ENCODE peak calls at places on chromosomes 6 and 20, in ten cellular contexts. One of them, this sample, is unnamed.

GRCh38 chr6:40387127-40387870 is 199.9 kb downstream of the LRFN2 start:
- DNase-seq in midbrain: no peak
- DNase-seq in central memory CD8-positive, alpha-beta T cell: no peak
- DNase-seq in GM23338: no peak
- DNase-seq in pulmonary artery endothelial cell: no peak
- DNase-seq in colonic mucosa: no peak
- DNase-seq in left cardiac atrium: no peak
- DNase-seq in iris pigment epithelial cell: no peak
- DNase-seq in tibial nerve: no peak
- DNase-seq in H54: no peak
- DNase-seq in this sample: no peak

GRCh38 chr20:35739294-35740163 is 2.5 kb downstream of the RBM39 start:
- DNase-seq in midbrain: no peak
- DNase-seq in tibial nerve: no peak
- DNase-seq in H54: no peak
- DNase-seq in left cardiac atrium: no peak
- DNase-seq in colonic mucosa: no peak
- DNase-seq in pulmonary artery endothelial cell: no peak
- DNase-seq in central memory CD8-positive, alpha-beta T cell: no peak
- DNase-seq in iris pigment epithelial cell: peak; percentile 41
- DNase-seq in GM23338: peak; percentile 28
- DNase-seq in this sample: peak; percentile 9

GRCh38 chr6:154591220-154591619 is 80.7 kb upstream of the CNKSR3 start:
- DNase-seq in iris pigment epithelial cell: no peak
- DNase-seq in pulmonary artery endothelial cell: no peak
- DNase-seq in H54: no peak
- DNase-seq in GM23338: no peak
- DNase-seq in midbrain: no peak
- DNase-seq in tibial nerve: no peak
- DNase-seq in left cardiac atrium: no peak
- DNase-seq in colonic mucosa: no peak
- DNase-seq in central memory CD8-positive, alpha-beta T cell: no peak
- DNase-seq in this sample: no peak

GRCh38 chr20:2065111-2065510 is 36.5 kb upstream of the STK35 start:
- DNase-seq in midbrain: no peak
- DNase-seq in tibial nerve: no peak
- DNase-seq in central memory CD8-positive, alpha-beta T cell: no peak
- DNase-seq in GM23338: no peak
- DNase-seq in iris pigment epithelial cell: no peak
- DNase-seq in H54: no peak
- DNase-seq in left cardiac atrium: no peak
- DNase-seq in pulmonary artery endothelial cell: no peak
- DNase-seq in colonic mucosa: no peak
- DNase-seq in this sample: no peak

GRCh38 chr20:51469046-51469445 is 73.5 kb downstream of the NFATC2 start:
- DNase-seq in midbrain: no peak
- DNase-seq in central memory CD8-positive, alpha-beta T cell: no peak
- DNase-seq in H54: no peak
- DNase-seq in iris pigment epithelial cell: no peak
- DNase-seq in tibial nerve: no peak
- DNase-seq in left cardiac atrium: no peak
- DNase-seq in colonic mucosa: no peak
- DNase-seq in pulmonary artery endothelial cell: no peak
- DNase-seq in GM23338: no peak
- DNase-seq in this sample: no peak

GRCh38 chr20:23147964-23148720 is 62.0 kb upstream of the CD93 start:
- DNase-seq in GM23338: no peak
- DNase-seq in central memory CD8-positive, alpha-beta T cell: no peak
- DNase-seq in H54: peak; percentile 41
- DNase-seq in iris pigment epithelial cell: peak; percentile 53
- DNase-seq in midbrain: no peak
- DNase-seq in colonic mucosa: peak; percentile 16
- DNase-seq in left cardiac atrium: peak; percentile 73
- DNase-seq in tibial nerve: no peak
- DNase-seq in pulmonary artery endothelial cell: no peak
- DNase-seq in this sample: no peak

GRCh38 chr6:71248866-71249265 is 39.7 kb upstream of the OGFRL1 start:
- DNase-seq in iris pigment epithelial cell: no peak
- DNase-seq in central memory CD8-positive, alpha-beta T cell: no peak
- DNase-seq in pulmonary artery endothelial cell: no peak
- DNase-seq in tibial nerve: no peak
- DNase-seq in GM23338: no peak
- DNase-seq in colonic mucosa: no peak
- DNase-seq in H54: no peak
- DNase-seq in midbrain: no peak
- DNase-seq in left cardiac atrium: no peak
- DNase-seq in this sample: no peak

GRCh38 chr6:22124756-22125155 is 172.1 kb downstream of the PRL start:
- DNase-seq in left cardiac atrium: no peak
- DNase-seq in colonic mucosa: no peak
- DNase-seq in H54: no peak
- DNase-seq in GM23338: no peak
- DNase-seq in pulmonary artery endothelial cell: no peak
- DNase-seq in iris pigment epithelial cell: no peak
- DNase-seq in central memory CD8-positive, alpha-beta T cell: no peak
- DNase-seq in midbrain: no peak
- DNase-seq in tibial nerve: no peak
- DNase-seq in this sample: no peak

GRCh38 chr6:144055121-144055931 is 40.0 kb downstream of the SF3B5 start:
- DNase-seq in tibial nerve: no peak
- DNase-seq in central memory CD8-positive, alpha-beta T cell: peak; percentile 49
- DNase-seq in left cardiac atrium: no peak
- DNase-seq in colonic mucosa: no peak
- DNase-seq in H54: no peak
- DNase-seq in midbrain: no peak
- DNase-seq in iris pigment epithelial cell: no peak
- DNase-seq in pulmonary artery endothelial cell: no peak
- DNase-seq in GM23338: no peak
- DNase-seq in this sample: no peak

GRCh38 chr6:168155193-168155592 is 76.2 kb upstream of the FRMD1 start:
- DNase-seq in central memory CD8-positive, alpha-beta T cell: no peak
- DNase-seq in GM23338: no peak
- DNase-seq in left cardiac atrium: no peak
- DNase-seq in tibial nerve: no peak
- DNase-seq in colonic mucosa: no peak
- DNase-seq in midbrain: no peak
- DNase-seq in iris pigment epithelial cell: peak; percentile 35
- DNase-seq in H54: no peak
- DNase-seq in pulmonary artery endothelial cell: no peak
- DNase-seq in this sample: no peak

GRCh38 chr6:163165922-163166321 is 248.6 kb upstream of the QKI start:
- DNase-seq in iris pigment epithelial cell: no peak
- DNase-seq in GM23338: no peak
- DNase-seq in left cardiac atrium: no peak
- DNase-seq in pulmonary artery endothelial cell: no peak
- DNase-seq in H54: no peak
- DNase-seq in colonic mucosa: no peak
- DNase-seq in central memory CD8-positive, alpha-beta T cell: no peak
- DNase-seq in tibial nerve: no peak
- DNase-seq in midbrain: peak; percentile 92
- DNase-seq in this sample: no peak

GRCh38 chr6:116258520-116258919 is 4.6 kb upstream of the TSPYL4 start:
- DNase-seq in midbrain: no peak
- DNase-seq in tibial nerve: no peak
- DNase-seq in GM23338: no peak
- DNase-seq in colonic mucosa: no peak
- DNase-seq in central memory CD8-positive, alpha-beta T cell: no peak
- DNase-seq in pulmonary artery endothelial cell: no peak
- DNase-seq in H54: no peak
- DNase-seq in left cardiac atrium: no peak
- DNase-seq in iris pigment epithelial cell: no peak
- DNase-seq in this sample: no peak

GRCh38 chr6:163634514-163635171 is 220.1 kb downstream of the QKI start:
- DNase-seq in left cardiac atrium: no peak
- DNase-seq in colonic mucosa: no peak
- DNase-seq in GM23338: peak; percentile 25
- DNase-seq in central memory CD8-positive, alpha-beta T cell: no peak
- DNase-seq in H54: no peak
- DNase-seq in tibial nerve: no peak
- DNase-seq in pulmonary artery endothelial cell: no peak
- DNase-seq in midbrain: no peak
- DNase-seq in iris pigment epithelial cell: no peak
- DNase-seq in this sample: peak; percentile 74

GRCh38 chr6:39806277-39806676 is 14.1 kb downstream of the DAAM2 start:
- DNase-seq in iris pigment epithelial cell: peak; percentile 25
- DNase-seq in colonic mucosa: no peak
- DNase-seq in central memory CD8-positive, alpha-beta T cell: no peak
- DNase-seq in tibial nerve: no peak
- DNase-seq in midbrain: no peak
- DNase-seq in left cardiac atrium: no peak
- DNase-seq in pulmonary artery endothelial cell: no peak
- DNase-seq in H54: no peak
- DNase-seq in GM23338: no peak
- DNase-seq in this sample: no peak

GRCh38 chr20:57025666-57026065 is 240.8 kb downstream of the BMP7 start:
- DNase-seq in central memory CD8-positive, alpha-beta T cell: no peak
- DNase-seq in left cardiac atrium: no peak
- DNase-seq in GM23338: no peak
- DNase-seq in H54: no peak
- DNase-seq in iris pigment epithelial cell: no peak
- DNase-seq in pulmonary artery endothelial cell: no peak
- DNase-seq in colonic mucosa: no peak
- DNase-seq in midbrain: no peak
- DNase-seq in tibial nerve: no peak
- DNase-seq in this sample: no peak

GRCh38 chr20:17624551-17625245 is 54.8 kb downstream of the DSTN start:
- DNase-seq in H54: no peak
- DNase-seq in central memory CD8-positive, alpha-beta T cell: no peak
- DNase-seq in colonic mucosa: no peak
- DNase-seq in iris pigment epithelial cell: no peak
- DNase-seq in left cardiac atrium: no peak
- DNase-seq in GM23338: no peak
- DNase-seq in pulmonary artery endothelial cell: no peak
- DNase-seq in tibial nerve: peak; percentile 8
- DNase-seq in midbrain: no peak
- DNase-seq in this sample: no peak

GRCh38 chr20:48722002-48722731 is 105.6 kb downstream of the PREX1 start:
- DNase-seq in iris pigment epithelial cell: peak; percentile 70
- DNase-seq in colonic mucosa: no peak
- DNase-seq in GM23338: no peak
- DNase-seq in midbrain: peak; percentile 58
- DNase-seq in pulmonary artery endothelial cell: peak; percentile 86
- DNase-seq in central memory CD8-positive, alpha-beta T cell: no peak
- DNase-seq in tibial nerve: no peak
- DNase-seq in left cardiac atrium: peak; percentile 33
- DNase-seq in H54: no peak
- DNase-seq in this sample: no peak

GRCh38 chr6:142009647-142010046 is 123.1 kb upstream of the GJE1 start:
- DNase-seq in colonic mucosa: no peak
- DNase-seq in left cardiac atrium: no peak
- DNase-seq in iris pigment epithelial cell: peak; percentile 93
- DNase-seq in pulmonary artery endothelial cell: no peak
- DNase-seq in midbrain: no peak
- DNase-seq in central memory CD8-positive, alpha-beta T cell: no peak
- DNase-seq in GM23338: no peak
- DNase-seq in H54: no peak
- DNase-seq in tibial nerve: no peak
- DNase-seq in this sample: no peak

GRCh38 chr6:121726596-121726995 is 291.1 kb downstream of the GJA1 start:
- DNase-seq in left cardiac atrium: no peak
- DNase-seq in iris pigment epithelial cell: peak; percentile 40
- DNase-seq in colonic mucosa: no peak
- DNase-seq in pulmonary artery endothelial cell: peak; percentile 24
- DNase-seq in GM23338: no peak
- DNase-seq in tibial nerve: no peak
- DNase-seq in midbrain: no peak
- DNase-seq in central memory CD8-positive, alpha-beta T cell: no peak
- DNase-seq in H54: no peak
- DNase-seq in this sample: no peak

GRCh38 chr6:15521516-15521915 is 141.3 kb downstream of the DTNBP1 start:
- DNase-seq in GM23338: no peak
- DNase-seq in tibial nerve: no peak
- DNase-seq in left cardiac atrium: no peak
- DNase-seq in colonic mucosa: no peak
- DNase-seq in pulmonary artery endothelial cell: no peak
- DNase-seq in iris pigment epithelial cell: no peak
- DNase-seq in midbrain: no peak
- DNase-seq in central memory CD8-positive, alpha-beta T cell: no peak
- DNase-seq in H54: no peak
- DNase-seq in this sample: no peak

GRCh38 chr6:121884056-121884455 is 448.6 kb downstream of the GJA1 start:
- DNase-seq in left cardiac atrium: no peak
- DNase-seq in H54: no peak
- DNase-seq in GM23338: no peak
- DNase-seq in tibial nerve: no peak
- DNase-seq in midbrain: no peak
- DNase-seq in central memory CD8-positive, alpha-beta T cell: no peak
- DNase-seq in colonic mucosa: no peak
- DNase-seq in pulmonary artery endothelial cell: no peak
- DNase-seq in iris pigment epithelial cell: peak; percentile 34
- DNase-seq in this sample: no peak

GRCh38 chr6:144478487-144478886 is 193.4 kb downstream of the UTRN start:
- DNase-seq in central memory CD8-positive, alpha-beta T cell: no peak
- DNase-seq in pulmonary artery endothelial cell: no peak
- DNase-seq in tibial nerve: peak; percentile 29
- DNase-seq in H54: no peak
- DNase-seq in left cardiac atrium: peak; percentile 45
- DNase-seq in GM23338: no peak
- DNase-seq in midbrain: peak; percentile 17
- DNase-seq in colonic mucosa: no peak
- DNase-seq in iris pigment epithelial cell: no peak
- DNase-seq in this sample: no peak

GRCh38 chr6:88114838-88115237 is 51.3 kb downstream of the CNR1 start:
- DNase-seq in GM23338: no peak
- DNase-seq in left cardiac atrium: no peak
- DNase-seq in H54: no peak
- DNase-seq in colonic mucosa: no peak
- DNase-seq in midbrain: no peak
- DNase-seq in tibial nerve: no peak
- DNase-seq in pulmonary artery endothelial cell: no peak
- DNase-seq in iris pigment epithelial cell: no peak
- DNase-seq in central memory CD8-positive, alpha-beta T cell: no peak
- DNase-seq in this sample: no peak

GRCh38 chr20:36279776-36280175 is 26.4 kb upstream of the DLGAP4 start:
- DNase-seq in tibial nerve: no peak
- DNase-seq in GM23338: no peak
- DNase-seq in iris pigment epithelial cell: no peak
- DNase-seq in colonic mucosa: no peak
- DNase-seq in midbrain: no peak
- DNase-seq in pulmonary artery endothelial cell: no peak
- DNase-seq in central memory CD8-positive, alpha-beta T cell: no peak
- DNase-seq in left cardiac atrium: no peak
- DNase-seq in H54: no peak
- DNase-seq in this sample: no peak

GRCh38 chr6:54267798-54268197 is 40.4 kb upstream of the TINAG start:
- DNase-seq in midbrain: no peak
- DNase-seq in central memory CD8-positive, alpha-beta T cell: no peak
- DNase-seq in left cardiac atrium: no peak
- DNase-seq in pulmonary artery endothelial cell: no peak
- DNase-seq in colonic mucosa: peak; percentile 46
- DNase-seq in H54: no peak
- DNase-seq in tibial nerve: no peak
- DNase-seq in iris pigment epithelial cell: peak; percentile 65
- DNase-seq in GM23338: peak; percentile 81
- DNase-seq in this sample: peak; percentile 18

This sample was measured in NCI-H2081.